ENCODE peak calls at places on chromosomes 6 and 20, in four cellular contexts. E is NCI-H1436; Q is stimulated activated naive B cell treated with anti-CD40 and anti-IgM and Interleukin-4, amounts not matched to agents 10 μg/mL and 1 μg/mL and 100 μg/mL, for 72 hours; Y is T-helper 1 cell. J is an unnamed sample.

GRCh38 chr20:38193586-38194105 is 28.6 kb upstream of the TGM2 start:
- DNase-seq in E (no peak), Q (no peak), Y (no peak), J (no peak)

GRCh38 chr20:38895098-38895949 is 30.9 kb upstream of the FAM83D start:
- DNase-seq in E (no peak), Q (no peak), Y (no peak), J (no peak)

GRCh38 chr20:5078399-5078958 is 41.3 kb downstream of the PCNA start:
- DNase-seq in E (no peak), Q (peak; percentile 80), Y (peak; percentile 42), J (peak; percentile 52)

GRCh38 chr20:62252342-62252966 is 14.1 kb downstream of the OSBPL2 start:
- DNase-seq in E (no peak), Q (no peak), Y (no peak), J (no peak)

GRCh38 chr6:92756912-92757311 is 662.4 kb downstream of the EPHA7 start:
- DNase-seq in E (no peak), Q (no peak), Y (no peak), J (no peak)

GRCh38 chr6:43984442-43985321 is 142.6 kb downstream of the MRPL14 start:
- DNase-seq in E (no peak), Q (no peak), Y (no peak), J (no peak)

GRCh38 chr6:33759887-33760629 is 13.4 kb upstream of the IP6K3 start:
- DNase-seq in E (no peak), Q (no peak), Y (no peak), J (no peak)

GRCh38 chr20:50111829-50112495 is 988 bp downstream of the UBE2V1 start:
- DNase-seq in E (no peak), Q (no peak), Y (no peak), J (no peak)

GRCh38 chr6:105319331-105319730 is 83.6 kb downstream of the PREP start:
- DNase-seq in E (no peak), Q (no peak), Y (no peak), J (no peak)

GRCh38 chr6:85015396-85015990 is 251.1 kb upstream of the TBX18 start:
- DNase-seq in E (peak; percentile 0), Q (no peak), Y (no peak), J (peak; percentile 66)

GRCh38 chr6:149456311-149457021 is 28.3 kb downstream of the ZC3H12D start:
- DNase-seq in E (no peak), Q (no peak), Y (no peak), J (no peak)

GRCh38 chr6:120675886-120676285 is 658.4 kb downstream of the TBC1D32 start:
- DNase-seq in E (no peak), Q (no peak), Y (no peak), J (no peak)

GRCh38 chr20:38748863-38749153 is 548 bp downstream of the ACTR5 start:
- DNase-seq in E (peak; percentile 24), Q (no peak), Y (no peak), J (no peak)

GRCh38 chr6:48833916-48834315 is 629.1 kb downstream of the MMUT start:
- DNase-seq in E (no peak), Q (no peak), Y (no peak), J (no peak)

GRCh38 chr20:10467985-10468845 is 33.1 kb downstream of the SLX4IP start:
- DNase-seq in E (no peak), Q (no peak), Y (no peak), J (no peak)

J was measured in left ventricle myocardium superior.